ENCODE peak calls at places on chromosomes 16 and 17, in eight cellular contexts. J, O, L, Z, E, A, W and X are unnamed samples.

GRCh38 chr16:35305476-35305875 is 1846.1 kb downstream of the TP53TG3F start:
- DNase-seq in J (no peak), O (no peak), L (no peak), Z (no peak), E (no peak), A (peak), W (no peak), X (no peak)

GRCh38 chr17:32970281-32970680 is 21.4 kb upstream of the SPACA3 start:
- DNase-seq in J (no peak), O (peak), L (peak), Z (peak), E (no peak), A (peak), W (no peak), X (no peak)

GRCh38 chr17:44350733-44351226 is 5.7 kb downstream of the GRN start:
- DNase-seq in J (no peak), O (no peak), L (peak), Z (peak), E (peak), A (peak), W (peak), X (peak)

GRCh38 chr17:78999947-79000395 is 9.6 kb downstream of the CANT1 start:
- DNase-seq in J (peak), O (no peak), L (no peak), Z (no peak), E (no peak), A (no peak), W (no peak), X (no peak)

GRCh38 chr17:56594528-56595418 is 1.3 kb downstream of the NOG start:
- DNase-seq in J (no peak), O (no peak), L (no peak), Z (peak), E (no peak), A (peak), W (peak), X (no peak)

GRCh38 chr17:78780852-78781338 is 1.2 kb downstream of the CYTH1 start:
- DNase-seq in J (peak), O (no peak), L (no peak), Z (no peak), E (no peak), A (peak), W (no peak), X (no peak)

GRCh38 chr17:51391992-51392654 is 131.8 kb downstream of the UTP18 start:
- DNase-seq in J (no peak), O (no peak), L (no peak), Z (no peak), E (no peak), A (no peak), W (peak), X (no peak)

GRCh38 chr17:6427284-6427781 is 7.6 kb downstream of the AIPL1 start:
- DNase-seq in J (no peak), O (no peak), L (peak), Z (peak), E (no peak), A (peak), W (no peak), X (peak)

GRCh38 chr16:75377971-75378386 is 55.3 kb downstream of the CFDP1 start:
- DNase-seq in J (no peak), O (peak), L (peak), Z (peak), E (no peak), A (peak), W (peak), X (peak)

GRCh38 chr17:78903101-78903779 is at the start of gene CEP295NL:
- DNase-seq in J (no peak), O (no peak), L (no peak), Z (peak), E (no peak), A (peak), W (peak), X (peak)

GRCh38 chr17:2856727-2857126 is 60.5 kb downstream of the RAP1GAP2 start:
- DNase-seq in J (no peak), O (no peak), L (no peak), Z (no peak), E (no peak), A (no peak), W (no peak), X (no peak)

GRCh38 chr17:75906143-75906884 is 1.6 kb upstream of the MRPL38 start:
- DNase-seq in J (no peak), O (no peak), L (no peak), Z (no peak), E (peak), A (no peak), W (no peak), X (no peak)

GRCh38 chr16:19179890-19180490 is 11.9 kb downstream of the SYT17 start:
- DNase-seq in J (peak), O (no peak), L (peak), Z (peak), E (peak), A (peak), W (peak), X (peak)

GRCh38 chr17:41762391-41762790 is 24.1 kb downstream of the JUP start:
- DNase-seq in J (no peak), O (no peak), L (no peak), Z (no peak), E (no peak), A (no peak), W (no peak), X (no peak)

GRCh38 chr17:64707077-64707591 is 45.0 kb upstream of the SMURF2 start:
- DNase-seq in J (peak), O (peak), L (peak), Z (peak), E (peak), A (peak), W (peak), X (peak)
- H3K4me3 ChIP-seq in J (no peak), O (no peak), L (no peak), Z (no peak), E (no peak), A (no peak), W (no peak), X (no peak)

GRCh38 chr17:67438669-67439068 is 61.6 kb downstream of the PITPNC1 start:
- DNase-seq in J (no peak), O (no peak), L (no peak), Z (no peak), E (no peak), A (no peak), W (no peak), X (no peak)

GRCh38 chr17:67440311-67441051 is 63.4 kb downstream of the PITPNC1 start:
- DNase-seq in J (no peak), O (no peak), L (no peak), Z (peak), E (no peak), A (peak), W (no peak), X (no peak)

GRCh38 chr17:67439269-67439668 is 62.2 kb downstream of the PITPNC1 start:
- DNase-seq in J (no peak), O (no peak), L (no peak), Z (no peak), E (no peak), A (no peak), W (no peak), X (no peak)

GRCh38 chr17:67442787-67443624 is 65.9 kb downstream of the PITPNC1 start:
- DNase-seq in J (no peak), O (no peak), L (peak), Z (no peak), E (no peak), A (no peak), W (no peak), X (no peak)

GRCh38 chr17:67441052-67441738 is 64.1 kb downstream of the PITPNC1 start:
- DNase-seq in J (no peak), O (peak), L (peak), Z (peak), E (no peak), A (peak), W (peak), X (peak)
- H3K4me3 ChIP-seq in J (no peak), O (peak), L (peak), Z (peak), E (peak), A (no peak), W (peak), X (peak)

GRCh38 chr16:56911771-56912541 is 20.0 kb upstream of the HERPUD1 start:
- DNase-seq in J (peak), O (no peak), L (peak), Z (peak), E (no peak), A (peak), W (no peak), X (peak)
- H3K4me3 ChIP-seq in J (no peak), O (no peak), L (no peak), Z (no peak), E (no peak), A (no peak), W (no peak), X (no peak)

DNA sequence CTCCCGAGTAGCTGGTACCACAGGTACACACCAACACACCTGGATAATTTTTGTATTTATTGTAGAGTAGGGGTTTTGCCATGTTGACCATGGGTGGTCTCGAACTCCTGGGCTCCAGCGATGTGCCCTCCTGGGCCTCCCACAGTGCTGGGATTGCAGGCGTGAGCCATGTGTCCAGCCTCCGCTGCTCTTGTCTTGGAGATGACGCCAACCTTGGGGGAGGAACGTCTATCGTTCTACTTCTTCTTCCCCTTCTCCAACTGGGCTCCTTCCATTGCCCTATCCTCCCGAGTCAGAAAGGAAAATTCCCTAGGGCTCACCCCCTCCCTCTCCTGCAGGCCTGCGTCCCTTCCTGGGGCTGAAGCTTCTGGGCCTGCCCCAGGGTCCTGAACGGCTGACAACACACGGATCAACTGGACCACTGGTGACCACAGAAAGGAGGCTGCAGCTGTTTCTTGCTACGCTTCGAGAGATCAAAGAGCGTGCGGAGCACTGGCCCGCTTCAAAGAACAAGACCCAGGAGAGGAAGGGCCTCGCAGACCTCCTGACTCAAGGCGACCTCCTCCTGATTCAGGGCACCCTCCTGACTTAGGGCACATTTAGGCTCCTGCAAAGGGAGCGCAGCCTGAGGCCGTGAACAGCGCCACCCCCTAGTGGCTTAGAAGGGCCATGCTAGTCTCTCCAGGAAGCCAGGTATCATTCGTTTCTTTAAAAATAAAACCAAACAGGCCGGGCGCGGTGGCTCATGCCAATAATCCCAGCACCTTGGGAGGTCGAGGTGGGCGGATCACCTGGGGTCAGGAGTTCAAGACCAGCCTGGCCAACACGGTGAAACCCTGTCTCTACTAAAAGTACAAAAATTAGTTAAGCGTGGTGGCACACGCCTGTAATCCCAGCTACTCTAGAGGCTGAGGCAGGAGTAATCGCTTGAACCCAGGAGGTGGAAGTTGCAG is 48.5 kb upstream of the HELZ start:
- DNase-seq in J (peak), O (no peak), L (peak), Z (peak), E (peak), A (peak), W (peak), X (peak)
- H3K4me3 ChIP-seq in J (no peak), O (no peak), L (no peak), Z (no peak), E (no peak), A (no peak), W (no peak), X (no peak)